ENCODE peak calls at places on chromosomes 6 and 20, in eight cellular contexts. I is T-helper 17 cell, R is DMS 273 treated with DMSO at 0.1 percent for 48 hours, V is cardiac septum, Y is left cardiac atrium, O is fibroblast of the aortic adventitia, G is GM06990, F is pulmonary artery endothelial cell. A is an unnamed sample.

GRCh38 chr6:89797317-89797716 is 22.3 kb downstream of the MDN1 start:
- DNase-seq in Y (peak; percentile 41), I (no peak), R (no peak), V (no peak), G (no peak), F (no peak), O (peak; percentile 83), A (no peak)

GRCh38 chr20:63908008-63908682 is 13.2 kb downstream of the DNAJC5 start:
- DNase-seq in O (no peak), G (no peak), F (no peak), Y (no peak), I (no peak), V (no peak), R (no peak), A (no peak)

GRCh38 chr6:37176268-37177082 is 6.5 kb downstream of the PIM1 start:
- DNase-seq in R (no peak), V (no peak), Y (no peak), I (no peak), F (no peak), G (no peak), O (no peak), A (no peak)

GRCh38 chr6:6881438-6882267 is 226.1 kb upstream of the RREB1 start:
- DNase-seq in I (no peak), O (peak; percentile 10), F (no peak), V (no peak), G (no peak), Y (no peak), R (no peak), A (no peak)

GRCh38 chr6:16472349-16473069 is 234.1 kb downstream of the GMPR start:
- DNase-seq in G (no peak), O (peak; percentile 84), V (no peak), I (no peak), F (no peak), R (no peak), Y (no peak), A (no peak)

GRCh38 chr6:5786321-5787053 is 220.2 kb downstream of the NRN1 start:
- DNase-seq in R (no peak), Y (no peak), G (no peak), F (no peak), V (no peak), O (no peak), I (no peak), A (no peak)

GRCh38 chr6:122806290-122806689 is 17.2 kb downstream of the SMPDL3A start:
- DNase-seq in Y (no peak), R (no peak), F (no peak), G (no peak), O (peak; percentile 77), V (no peak), I (no peak), A (no peak)

GRCh38 chr6:7468382-7469081 is 72.9 kb upstream of the DSP start:
- DNase-seq in V (peak; percentile 83), R (no peak), G (no peak), Y (peak; percentile 81), O (peak; percentile 66), F (no peak), I (no peak), A (no peak)

GRCh38 chr20:19396466-19397081 is 184.1 kb downstream of the SLC24A3 start:
- DNase-seq in R (no peak), G (no peak), I (no peak), O (no peak), Y (no peak), V (no peak), F (no peak), A (no peak)

A was measured in upper lobe of left lung.